ENCODE peak calls at places on chromosomes 4 and X, in ten cellular contexts. One of them, this sample, is unnamed.

GRCh38 chr4:182585321-182585720 is 331.9 kb downstream of the DCTD start:
- DNase-seq in mammary epithelial cell: no peak
- DNase-seq in mesenchymal stem cell: no peak
- DNase-seq in astrocyte: no peak
- DNase-seq in heart left ventricle: no peak
- DNase-seq in GM23248: no peak
- DNase-seq in caudate nucleus: no peak
- DNase-seq in lower lobe of right lung: no peak
- DNase-seq in small intestine: no peak
- DNase-seq in sigmoid colon: no peak
- DNase-seq in this sample: no peak

GRCh38 chrX:20067709-20068315 is 48.9 kb downstream of the MAP7D2 start:
- DNase-seq in mammary epithelial cell: peak
- DNase-seq in mesenchymal stem cell: peak
- DNase-seq in astrocyte: peak
- DNase-seq in heart left ventricle: peak
- DNase-seq in GM23248: peak
- DNase-seq in caudate nucleus: no peak
- DNase-seq in lower lobe of right lung: peak
- DNase-seq in small intestine: peak
- DNase-seq in sigmoid colon: peak
- DNase-seq in this sample: peak

GRCh38 chr4:123343400-123344060 is 53.1 kb upstream of the SPRY1 start:
- DNase-seq in mammary epithelial cell: no peak
- DNase-seq in mesenchymal stem cell: no peak
- DNase-seq in astrocyte: no peak
- DNase-seq in heart left ventricle: no peak
- DNase-seq in GM23248: no peak
- DNase-seq in caudate nucleus: no peak
- DNase-seq in lower lobe of right lung: no peak
- DNase-seq in small intestine: no peak
- DNase-seq in sigmoid colon: no peak
- DNase-seq in this sample: no peak

GRCh38 chrX:6432211-6432610 is 102.7 kb downstream of the VCX3A start:
- DNase-seq in mammary epithelial cell: no peak
- DNase-seq in mesenchymal stem cell: no peak
- DNase-seq in astrocyte: no peak
- DNase-seq in heart left ventricle: no peak
- DNase-seq in GM23248: no peak
- DNase-seq in caudate nucleus: no peak
- DNase-seq in lower lobe of right lung: no peak
- DNase-seq in small intestine: no peak
- DNase-seq in sigmoid colon: no peak
- DNase-seq in this sample: no peak

GRCh38 chr4:147741190-147741788 is 9.4 kb downstream of the ARHGAP10 start:
- DNase-seq in mammary epithelial cell: peak
- DNase-seq in mesenchymal stem cell: peak
- DNase-seq in astrocyte: peak
- DNase-seq in heart left ventricle: no peak
- DNase-seq in GM23248: peak
- DNase-seq in caudate nucleus: no peak
- DNase-seq in lower lobe of right lung: no peak
- DNase-seq in small intestine: no peak
- DNase-seq in sigmoid colon: no peak
- DNase-seq in this sample: no peak

GRCh38 chr4:26884486-26884988 is 23.9 kb downstream of the STIM2 start:
- DNase-seq in mammary epithelial cell: no peak
- DNase-seq in mesenchymal stem cell: no peak
- DNase-seq in astrocyte: no peak
- DNase-seq in heart left ventricle: no peak
- DNase-seq in GM23248: no peak
- DNase-seq in caudate nucleus: no peak
- DNase-seq in lower lobe of right lung: no peak
- DNase-seq in small intestine: peak
- DNase-seq in sigmoid colon: no peak
- DNase-seq in this sample: no peak

GRCh38 chr4:163776961-163777360 is 282.5 kb downstream of the TMA16 start:
- DNase-seq in mammary epithelial cell: no peak
- DNase-seq in mesenchymal stem cell: no peak
- DNase-seq in astrocyte: peak
- DNase-seq in heart left ventricle: no peak
- DNase-seq in GM23248: no peak
- DNase-seq in caudate nucleus: no peak
- DNase-seq in lower lobe of right lung: no peak
- DNase-seq in small intestine: no peak
- DNase-seq in sigmoid colon: no peak
- DNase-seq in this sample: no peak

GRCh38 chr4:169621754-169622481 is 1.5 kb downstream of the CLCN3 start:
- DNase-seq in mammary epithelial cell: peak
- DNase-seq in mesenchymal stem cell: peak
- DNase-seq in astrocyte: peak
- DNase-seq in heart left ventricle: no peak
- DNase-seq in GM23248: peak
- DNase-seq in caudate nucleus: no peak
- DNase-seq in lower lobe of right lung: no peak
- DNase-seq in small intestine: peak
- DNase-seq in sigmoid colon: no peak
- DNase-seq in this sample: peak

GRCh38 chr4:132498215-132498614 is 650.9 kb upstream of the PCDH10 start:
- DNase-seq in mammary epithelial cell: no peak
- DNase-seq in mesenchymal stem cell: no peak
- DNase-seq in astrocyte: no peak
- DNase-seq in heart left ventricle: no peak
- DNase-seq in GM23248: no peak
- DNase-seq in caudate nucleus: no peak
- DNase-seq in lower lobe of right lung: no peak
- DNase-seq in small intestine: no peak
- DNase-seq in sigmoid colon: no peak
- DNase-seq in this sample: no peak

GRCh38 chr4:74768857-74769525 is 25.3 kb downstream of the BTC start:
- DNase-seq in mammary epithelial cell: peak
- DNase-seq in mesenchymal stem cell: peak
- DNase-seq in astrocyte: peak
- DNase-seq in heart left ventricle: no peak
- DNase-seq in GM23248: peak
- DNase-seq in caudate nucleus: no peak
- DNase-seq in lower lobe of right lung: no peak
- DNase-seq in small intestine: peak
- DNase-seq in sigmoid colon: no peak
- DNase-seq in this sample: peak

GRCh38 chr4:136329042-136329662 is 1203.1 kb downstream of the PCDH18 start:
- DNase-seq in mammary epithelial cell: peak
- DNase-seq in mesenchymal stem cell: no peak
- DNase-seq in astrocyte: no peak
- DNase-seq in heart left ventricle: no peak
- DNase-seq in GM23248: no peak
- DNase-seq in caudate nucleus: no peak
- DNase-seq in lower lobe of right lung: no peak
- DNase-seq in small intestine: no peak
- DNase-seq in sigmoid colon: no peak
- DNase-seq in this sample: no peak

GRCh38 chr4:30863031-30863430 is 142.9 kb downstream of the PCDH7 start:
- DNase-seq in mammary epithelial cell: peak
- DNase-seq in mesenchymal stem cell: no peak
- DNase-seq in astrocyte: peak
- DNase-seq in heart left ventricle: no peak
- DNase-seq in GM23248: peak
- DNase-seq in caudate nucleus: no peak
- DNase-seq in lower lobe of right lung: no peak
- DNase-seq in small intestine: no peak
- DNase-seq in sigmoid colon: no peak
- DNase-seq in this sample: no peak

GRCh38 chr4:154491341-154491679 is 289 bp downstream of the DCHS2 start:
- DNase-seq in mammary epithelial cell: peak
- DNase-seq in mesenchymal stem cell: peak
- DNase-seq in astrocyte: peak
- DNase-seq in heart left ventricle: no peak
- DNase-seq in GM23248: peak
- DNase-seq in caudate nucleus: no peak
- DNase-seq in lower lobe of right lung: no peak
- DNase-seq in small intestine: peak
- DNase-seq in sigmoid colon: peak
- DNase-seq in this sample: no peak

GRCh38 chrX:132226169-132226568 is 6.9 kb upstream of the RAP2C start:
- DNase-seq in mammary epithelial cell: no peak
- DNase-seq in mesenchymal stem cell: peak
- DNase-seq in astrocyte: no peak
- DNase-seq in heart left ventricle: no peak
- DNase-seq in GM23248: peak
- DNase-seq in caudate nucleus: no peak
- DNase-seq in lower lobe of right lung: no peak
- DNase-seq in small intestine: no peak
- DNase-seq in sigmoid colon: no peak
- DNase-seq in this sample: no peak

GRCh38 chr4:3341760-3342159 is 48.9 kb downstream of the RGS12 start:
- DNase-seq in mammary epithelial cell: no peak
- DNase-seq in mesenchymal stem cell: no peak
- DNase-seq in astrocyte: no peak
- DNase-seq in heart left ventricle: no peak
- DNase-seq in GM23248: no peak
- DNase-seq in caudate nucleus: no peak
- DNase-seq in lower lobe of right lung: no peak
- DNase-seq in small intestine: no peak
- DNase-seq in sigmoid colon: no peak
- DNase-seq in this sample: no peak

DNA sequence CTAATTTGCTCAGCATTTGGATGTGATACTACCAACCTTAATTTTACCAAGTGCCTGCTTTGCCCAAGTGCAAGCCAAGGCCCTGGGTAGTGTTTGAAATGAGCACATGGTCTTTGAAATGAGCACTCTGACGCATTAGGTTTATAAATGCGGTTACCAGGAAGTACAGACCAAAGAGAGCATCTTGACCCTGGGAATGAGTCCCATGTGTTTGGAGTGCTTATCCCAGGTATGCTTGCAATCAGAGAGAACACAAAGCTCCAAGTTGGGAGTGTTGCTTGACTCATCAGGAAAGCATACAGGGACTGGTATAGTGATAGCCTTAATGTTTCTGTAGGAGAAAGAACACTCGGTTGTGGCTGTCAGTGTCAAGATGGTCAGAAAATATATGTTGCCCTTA is 203.6 kb upstream of the MAMLD1 start:
- DNase-seq in mammary epithelial cell: no peak
- DNase-seq in mesenchymal stem cell: no peak
- DNase-seq in astrocyte: no peak
- DNase-seq in heart left ventricle: no peak
- DNase-seq in GM23248: no peak
- DNase-seq in caudate nucleus: no peak
- DNase-seq in lower lobe of right lung: no peak
- DNase-seq in small intestine: no peak
- DNase-seq in sigmoid colon: no peak
- DNase-seq in this sample: no peak
- H3K27ac ChIP-seq in mammary epithelial cell: no peak
- H3K27ac ChIP-seq in mesenchymal stem cell: no peak
- H3K27ac ChIP-seq in astrocyte: no peak
- H3K27ac ChIP-seq in heart left ventricle: no peak
- H3K27ac ChIP-seq in GM23248: no peak
- H3K27ac ChIP-seq in caudate nucleus: no peak
- H3K27ac ChIP-seq in lower lobe of right lung: no peak
- H3K27ac ChIP-seq in small intestine: no peak
- H3K27ac ChIP-seq in sigmoid colon: no peak
- H3K27ac ChIP-seq in this sample: no peak

GRCh38 chr4:1856920-1857699 is 1.2 kb upstream of the LETM1 start:
- DNase-seq in mammary epithelial cell: peak
- DNase-seq in mesenchymal stem cell: no peak
- DNase-seq in astrocyte: no peak
- DNase-seq in heart left ventricle: no peak
- DNase-seq in GM23248: peak
- DNase-seq in caudate nucleus: no peak
- DNase-seq in lower lobe of right lung: no peak
- DNase-seq in small intestine: peak
- DNase-seq in sigmoid colon: peak
- DNase-seq in this sample: no peak
- H3K27ac ChIP-seq in mammary epithelial cell: peak
- H3K27ac ChIP-seq in mesenchymal stem cell: no peak
- H3K27ac ChIP-seq in astrocyte: peak
- H3K27ac ChIP-seq in heart left ventricle: peak
- H3K27ac ChIP-seq in GM23248: peak
- H3K27ac ChIP-seq in caudate nucleus: peak
- H3K27ac ChIP-seq in lower lobe of right lung: peak
- H3K27ac ChIP-seq in small intestine: peak
- H3K27ac ChIP-seq in sigmoid colon: peak
- H3K27ac ChIP-seq in this sample: peak

DNA sequence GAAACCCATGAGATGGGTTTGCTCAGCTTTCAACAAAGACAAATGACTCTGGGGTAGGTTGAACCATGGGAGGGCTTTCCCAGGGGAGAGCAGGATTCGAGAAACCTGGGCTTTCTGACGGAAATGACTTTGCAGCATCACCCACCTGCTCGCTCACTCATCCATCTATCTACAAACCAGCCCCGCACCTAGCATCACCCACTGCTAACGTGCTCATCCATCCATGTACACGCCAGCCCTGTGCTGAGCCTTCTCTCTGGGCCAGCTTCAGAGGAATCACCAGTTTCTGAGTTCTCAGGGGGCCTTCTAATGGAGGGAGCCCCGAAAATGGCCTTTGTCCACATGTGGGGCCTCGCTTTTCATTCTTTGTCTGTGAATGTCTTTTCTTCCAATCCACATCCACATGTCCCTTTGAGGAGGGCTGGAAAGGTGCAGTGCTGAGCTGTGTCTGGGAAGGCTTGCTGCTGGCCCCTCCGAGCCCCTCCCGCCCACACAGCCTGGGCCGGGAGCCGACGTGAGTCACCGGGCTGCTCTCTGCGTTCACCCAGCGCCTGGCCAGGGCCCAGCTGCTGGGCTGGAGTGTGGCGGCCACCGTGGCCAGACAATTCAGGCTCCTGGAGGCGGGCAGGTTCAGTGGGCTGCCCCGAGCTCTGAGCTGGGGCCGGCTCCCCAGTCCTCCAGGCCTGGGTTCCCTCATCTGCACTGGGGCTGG is 14.7 kb downstream of the SORCS2 start:
- DNase-seq in mammary epithelial cell: peak
- DNase-seq in mesenchymal stem cell: peak
- DNase-seq in astrocyte: peak
- DNase-seq in heart left ventricle: peak
- DNase-seq in GM23248: peak
- DNase-seq in caudate nucleus: peak
- DNase-seq in lower lobe of right lung: peak
- DNase-seq in small intestine: no peak
- DNase-seq in sigmoid colon: peak
- DNase-seq in this sample: no peak
- H3K27ac ChIP-seq in mammary epithelial cell: peak
- H3K27ac ChIP-seq in mesenchymal stem cell: peak
- H3K27ac ChIP-seq in astrocyte: peak
- H3K27ac ChIP-seq in heart left ventricle: peak
- H3K27ac ChIP-seq in GM23248: peak
- H3K27ac ChIP-seq in caudate nucleus: peak
- H3K27ac ChIP-seq in lower lobe of right lung: peak
- H3K27ac ChIP-seq in small intestine: peak
- H3K27ac ChIP-seq in sigmoid colon: peak
- H3K27ac ChIP-seq in this sample: peak

DNA sequence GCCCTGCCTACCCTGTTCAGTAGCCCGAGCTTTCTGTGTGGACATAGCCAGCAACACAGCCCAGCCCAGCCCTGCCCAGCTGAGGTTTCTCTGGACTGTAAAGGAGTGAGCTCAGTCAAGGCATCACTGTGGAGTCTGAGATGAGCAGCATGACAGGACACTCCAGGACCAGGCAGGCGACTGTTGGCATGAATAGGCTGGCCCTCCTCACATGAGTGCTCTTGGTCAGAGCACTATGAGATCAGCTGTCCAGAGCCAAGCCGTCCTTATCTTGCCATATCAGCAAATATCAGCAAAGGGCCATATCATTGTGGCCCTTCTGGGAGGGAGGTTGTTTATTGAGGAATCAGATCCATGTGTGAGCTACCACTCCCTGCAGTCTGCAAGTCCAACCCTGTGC is 30.9 kb downstream of the REELD1 start:
- DNase-seq in mammary epithelial cell: no peak
- DNase-seq in mesenchymal stem cell: no peak
- DNase-seq in astrocyte: peak
- DNase-seq in heart left ventricle: no peak
- DNase-seq in GM23248: peak
- DNase-seq in caudate nucleus: no peak
- DNase-seq in lower lobe of right lung: no peak
- DNase-seq in small intestine: peak
- DNase-seq in sigmoid colon: no peak
- DNase-seq in this sample: no peak
- H3K27ac ChIP-seq in mammary epithelial cell: no peak
- H3K27ac ChIP-seq in mesenchymal stem cell: no peak
- H3K27ac ChIP-seq in astrocyte: no peak
- H3K27ac ChIP-seq in heart left ventricle: no peak
- H3K27ac ChIP-seq in GM23248: peak
- H3K27ac ChIP-seq in caudate nucleus: no peak
- H3K27ac ChIP-seq in lower lobe of right lung: peak
- H3K27ac ChIP-seq in small intestine: peak
- H3K27ac ChIP-seq in sigmoid colon: no peak
- H3K27ac ChIP-seq in this sample: no peak